ENCODE peak calls at places on chromosomes 11 and 22, in five cellular contexts. One of them, this sample, is unnamed.

GRCh38 chr22:40410272-40410671 is 39.9 kb downstream of the SGSM3 start:
- DNase-seq in H9: no peak
- DNase-seq in choroid plexus epithelial cell: no peak
- DNase-seq in mesothelial cell of epicardium: no peak
- DNase-seq in AG04450: no peak
- DNase-seq in this sample: no peak

GRCh38 chr22:26623984-26624383 is 2.2 kb downstream of the CRYBA4 start:
- DNase-seq in H9: no peak
- DNase-seq in choroid plexus epithelial cell: no peak
- DNase-seq in mesothelial cell of epicardium: no peak
- DNase-seq in AG04450: no peak
- DNase-seq in this sample: no peak

GRCh38 chr11:130165601-130166456 is 6.2 kb downstream of the ST14 start:
- DNase-seq in H9: no peak
- DNase-seq in choroid plexus epithelial cell: no peak
- DNase-seq in mesothelial cell of epicardium: no peak
- DNase-seq in AG04450: no peak
- DNase-seq in this sample: no peak

GRCh38 chr11:95418916-95419315 is 187.9 kb upstream of the SESN3 start:
- DNase-seq in H9: no peak
- DNase-seq in choroid plexus epithelial cell: no peak
- DNase-seq in mesothelial cell of epicardium: no peak
- DNase-seq in AG04450: no peak
- DNase-seq in this sample: no peak

GRCh38 chr11:57288771-57289579 is 35.8 kb downstream of the TNKS1BP1 start:
- DNase-seq in H9: no peak
- DNase-seq in choroid plexus epithelial cell: peak; percentile 70
- DNase-seq in mesothelial cell of epicardium: no peak
- DNase-seq in AG04450: peak; percentile 72
- DNase-seq in this sample: no peak

GRCh38 chr11:63839508-63840355 is 822 bp downstream of the MARK2 start:
- DNase-seq in H9: no peak
- DNase-seq in choroid plexus epithelial cell: peak; percentile 17
- DNase-seq in mesothelial cell of epicardium: no peak
- DNase-seq in AG04450: no peak
- DNase-seq in this sample: peak; percentile 44

GRCh38 chr11:64890084-64890944 is 11.9 kb upstream of the EHD1 start:
- DNase-seq in H9: no peak
- DNase-seq in choroid plexus epithelial cell: no peak
- DNase-seq in mesothelial cell of epicardium: no peak
- DNase-seq in AG04450: no peak
- DNase-seq in this sample: no peak

GRCh38 chr22:26713823-26714449 is 56.5 kb downstream of the MIAT start:
- DNase-seq in H9: no peak
- DNase-seq in choroid plexus epithelial cell: peak; percentile 81
- DNase-seq in mesothelial cell of epicardium: no peak
- DNase-seq in AG04450: no peak
- DNase-seq in this sample: no peak

GRCh38 chr11:35267504-35267903 is 128.5 kb downstream of the CD44 start:
- DNase-seq in H9: no peak
- DNase-seq in choroid plexus epithelial cell: peak; percentile 83
- DNase-seq in mesothelial cell of epicardium: no peak
- DNase-seq in AG04450: peak; percentile 67
- DNase-seq in this sample: no peak

GRCh38 chr11:61277973-61278565 is 17.0 kb downstream of the VWCE start:
- DNase-seq in H9: no peak
- DNase-seq in choroid plexus epithelial cell: no peak
- DNase-seq in mesothelial cell of epicardium: no peak
- DNase-seq in AG04450: no peak
- DNase-seq in this sample: no peak

GRCh38 chr11:134476435-134477021 is 64.5 kb upstream of the B3GAT1 start:
- DNase-seq in H9: peak; percentile 72
- DNase-seq in choroid plexus epithelial cell: no peak
- DNase-seq in mesothelial cell of epicardium: peak; percentile 46
- DNase-seq in AG04450: no peak
- DNase-seq in this sample: peak; percentile 52

GRCh38 chr11:58058276-58059010 is 27.7 kb downstream of the OR6Q1 start:
- DNase-seq in H9: no peak
- DNase-seq in choroid plexus epithelial cell: no peak
- DNase-seq in mesothelial cell of epicardium: no peak
- DNase-seq in AG04450: no peak
- DNase-seq in this sample: no peak

GRCh38 chr11:109865558-109866186 is 227.5 kb upstream of the ZC3H12C start:
- DNase-seq in H9: peak; percentile 30
- DNase-seq in choroid plexus epithelial cell: no peak
- DNase-seq in mesothelial cell of epicardium: no peak
- DNase-seq in AG04450: no peak
- DNase-seq in this sample: no peak

GRCh38 chr11:71342951-71343827 is 90.8 kb upstream of the SHANK2 start:
- DNase-seq in H9: peak; percentile 86
- DNase-seq in choroid plexus epithelial cell: peak; percentile 23
- DNase-seq in mesothelial cell of epicardium: no peak
- DNase-seq in AG04450: no peak
- DNase-seq in this sample: peak; percentile 48
- TF ChIP-seq CTCF in H9: peak; percentile 80
- TF ChIP-seq CTCF in choroid plexus epithelial cell: peak; percentile 66
- TF ChIP-seq CTCF in mesothelial cell of epicardium: peak; percentile 38
- TF ChIP-seq CTCF in AG04450: peak; percentile 55
- TF ChIP-seq CTCF in this sample: peak; percentile 66

DNA sequence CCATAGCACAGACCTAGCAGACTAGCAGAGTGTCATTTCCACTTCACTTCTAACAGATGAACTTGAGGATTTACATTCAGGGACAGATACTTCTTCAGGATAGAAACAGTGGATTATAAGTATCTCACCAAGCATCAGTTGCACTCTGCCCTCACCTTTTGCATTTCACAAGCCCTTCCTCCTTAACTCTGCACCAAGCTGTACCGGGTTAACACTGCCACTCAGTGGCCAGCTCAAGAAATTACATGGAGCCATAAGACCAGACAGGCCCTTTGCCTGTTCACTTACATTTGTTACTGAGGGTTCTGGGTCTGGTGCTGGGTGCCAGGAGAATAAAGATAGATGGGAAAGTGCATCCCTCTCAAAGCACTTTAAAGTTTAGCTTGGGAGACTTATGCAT is 309.8 kb downstream of the SHANK2 start:
- DNase-seq in H9: no peak
- DNase-seq in choroid plexus epithelial cell: peak; percentile 7
- DNase-seq in mesothelial cell of epicardium: no peak
- DNase-seq in AG04450: no peak
- DNase-seq in this sample: no peak
- TF ChIP-seq CTCF in H9: peak; percentile 72
- TF ChIP-seq CTCF in choroid plexus epithelial cell: peak; percentile 47
- TF ChIP-seq CTCF in mesothelial cell of epicardium: no peak
- TF ChIP-seq CTCF in AG04450: no peak
- TF ChIP-seq CTCF in this sample: no peak

GRCh38 chr11:5369793-5370192 is 13.8 kb upstream of the OR51M1 start:
- DNase-seq in H9: no peak
- DNase-seq in choroid plexus epithelial cell: peak; percentile 88
- DNase-seq in mesothelial cell of epicardium: no peak
- DNase-seq in AG04450: peak; percentile 75
- DNase-seq in this sample: no peak
- TF ChIP-seq CTCF in H9: peak; percentile 48
- TF ChIP-seq CTCF in choroid plexus epithelial cell: peak; percentile 83
- TF ChIP-seq CTCF in mesothelial cell of epicardium: no peak
- TF ChIP-seq CTCF in AG04450: peak; percentile 84
- TF ChIP-seq CTCF in this sample: no peak

GRCh38 chr22:38699784-38700183 is 959 bp downstream of the JOSD1 start:
- DNase-seq in H9: no peak
- DNase-seq in choroid plexus epithelial cell: peak; percentile 64
- DNase-seq in mesothelial cell of epicardium: no peak
- DNase-seq in AG04450: no peak
- DNase-seq in this sample: no peak

GRCh38 chr22:38699143-38699542 is 1.6 kb downstream of the JOSD1 start:
- DNase-seq in H9: no peak
- DNase-seq in choroid plexus epithelial cell: peak; percentile 16
- DNase-seq in mesothelial cell of epicardium: no peak
- DNase-seq in AG04450: no peak
- DNase-seq in this sample: no peak

GRCh38 chr22:38698407-38699094 is 2.2 kb downstream of the JOSD1 start:
- DNase-seq in H9: no peak
- DNase-seq in choroid plexus epithelial cell: no peak
- DNase-seq in mesothelial cell of epicardium: no peak
- DNase-seq in AG04450: no peak
- DNase-seq in this sample: no peak

GRCh38 chr22:38700271-38700788 is 413 bp downstream of the JOSD1 start:
- DNase-seq in H9: no peak
- DNase-seq in choroid plexus epithelial cell: no peak
- DNase-seq in mesothelial cell of epicardium: no peak
- DNase-seq in AG04450: no peak
- DNase-seq in this sample: peak; percentile 68

GRCh38 chr22:38700789-38701628 is at the start of gene JOSD1:
- DNase-seq in H9: peak; percentile 93
- DNase-seq in choroid plexus epithelial cell: peak; percentile 95
- DNase-seq in mesothelial cell of epicardium: peak; percentile 94
- DNase-seq in AG04450: peak; percentile 82
- DNase-seq in this sample: peak; percentile 92
- TF ChIP-seq CTCF in H9: no peak
- TF ChIP-seq CTCF in choroid plexus epithelial cell: no peak
- TF ChIP-seq CTCF in mesothelial cell of epicardium: no peak
- TF ChIP-seq CTCF in AG04450: no peak
- TF ChIP-seq CTCF in this sample: peak; percentile 17

GRCh38 chr11:62322524-62322923 is 14.7 kb upstream of the ASRGL1 start:
- DNase-seq in H9: no peak
- DNase-seq in choroid plexus epithelial cell: no peak
- DNase-seq in mesothelial cell of epicardium: no peak
- DNase-seq in AG04450: no peak
- DNase-seq in this sample: no peak

GRCh38 chr11:62324738-62325556 is 12.3 kb upstream of the ASRGL1 start:
- DNase-seq in H9: peak; percentile 89
- DNase-seq in choroid plexus epithelial cell: peak; percentile 64
- DNase-seq in mesothelial cell of epicardium: no peak
- DNase-seq in AG04450: no peak
- DNase-seq in this sample: peak; percentile 39
- TF ChIP-seq CTCF in H9: peak; percentile 99
- TF ChIP-seq CTCF in choroid plexus epithelial cell: peak; percentile 83
- TF ChIP-seq CTCF in mesothelial cell of epicardium: no peak
- TF ChIP-seq CTCF in AG04450: peak; percentile 44
- TF ChIP-seq CTCF in this sample: peak; percentile 43

DNA sequence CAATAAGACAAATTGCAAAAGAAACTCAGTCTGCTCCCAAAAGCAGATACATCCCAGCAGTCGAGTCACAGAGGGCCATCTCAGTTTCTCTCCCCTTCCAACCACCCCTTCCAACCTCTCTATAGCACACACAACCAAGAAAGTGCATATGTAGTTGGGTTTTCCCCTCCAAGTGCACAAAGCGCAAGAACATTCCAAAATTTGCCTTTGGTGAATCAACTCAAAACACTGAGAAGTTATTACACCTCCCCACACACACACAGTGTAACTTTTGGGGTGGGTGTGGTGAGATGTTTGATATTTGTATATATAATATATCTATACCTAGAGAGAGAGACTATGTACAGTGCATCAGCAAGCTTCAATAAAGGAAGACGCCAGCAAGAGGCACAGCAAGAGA is 10.2 kb upstream of the SCN4B start:
- DNase-seq in H9: no peak
- DNase-seq in choroid plexus epithelial cell: no peak
- DNase-seq in mesothelial cell of epicardium: no peak
- DNase-seq in AG04450: no peak
- DNase-seq in this sample: no peak
- TF ChIP-seq CTCF in H9: no peak
- TF ChIP-seq CTCF in choroid plexus epithelial cell: no peak
- TF ChIP-seq CTCF in mesothelial cell of epicardium: no peak
- TF ChIP-seq CTCF in AG04450: no peak
- TF ChIP-seq CTCF in this sample: no peak

DNA sequence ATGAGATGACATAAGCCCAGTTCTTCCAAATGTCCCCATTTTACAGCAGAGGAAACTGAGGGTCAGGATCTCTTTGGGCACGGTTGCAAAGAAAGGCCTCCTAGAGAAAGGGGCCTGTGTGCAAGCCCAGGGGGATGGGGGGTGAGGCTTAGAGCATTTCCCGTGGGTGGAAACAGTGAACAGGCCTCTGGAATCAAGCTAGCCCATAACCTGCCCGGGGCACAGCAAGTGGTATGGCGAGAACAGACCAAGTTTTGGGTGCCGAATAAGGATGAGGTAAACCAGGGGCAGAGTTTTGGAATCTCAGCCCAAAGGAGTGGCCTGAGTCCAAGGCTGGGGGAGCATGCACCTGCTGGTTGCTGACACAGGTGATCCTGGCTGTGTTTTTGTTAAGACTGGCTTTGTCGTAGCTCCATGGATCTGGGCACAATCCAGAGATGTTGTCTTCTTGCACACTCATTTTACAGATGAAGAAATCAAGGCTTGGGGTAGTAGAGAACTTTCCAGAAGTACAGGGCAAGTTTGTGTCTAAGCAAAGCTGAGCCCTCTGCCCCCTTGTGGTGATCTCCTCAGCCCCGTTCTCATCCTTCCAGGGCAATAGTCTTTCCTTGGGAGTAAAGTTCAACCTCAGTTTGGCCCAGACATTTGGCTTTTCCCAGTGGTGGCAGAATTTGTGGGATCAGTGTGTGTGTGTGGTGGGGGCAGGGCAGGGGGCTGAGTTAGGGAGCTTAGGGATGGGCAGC is 53.5 kb upstream of the MYEOV start:
- DNase-seq in H9: peak; percentile 35
- DNase-seq in choroid plexus epithelial cell: peak; percentile 44
- DNase-seq in mesothelial cell of epicardium: no peak
- DNase-seq in AG04450: no peak
- DNase-seq in this sample: peak; percentile 35
- TF ChIP-seq CTCF in H9: peak; percentile 67
- TF ChIP-seq CTCF in choroid plexus epithelial cell: peak; percentile 68
- TF ChIP-seq CTCF in mesothelial cell of epicardium: peak; percentile 16
- TF ChIP-seq CTCF in AG04450: peak; percentile 52
- TF ChIP-seq CTCF in this sample: peak; percentile 28

GRCh38 chr11:1531961-1532586 is 40.0 kb downstream of the DUSP8 start:
- DNase-seq in H9: no peak
- DNase-seq in choroid plexus epithelial cell: no peak
- DNase-seq in mesothelial cell of epicardium: no peak
- DNase-seq in AG04450: no peak
- DNase-seq in this sample: no peak
- TF ChIP-seq CTCF in H9: no peak
- TF ChIP-seq CTCF in choroid plexus epithelial cell: no peak
- TF ChIP-seq CTCF in mesothelial cell of epicardium: no peak
- TF ChIP-seq CTCF in AG04450: no peak
- TF ChIP-seq CTCF in this sample: no peak

DNA sequence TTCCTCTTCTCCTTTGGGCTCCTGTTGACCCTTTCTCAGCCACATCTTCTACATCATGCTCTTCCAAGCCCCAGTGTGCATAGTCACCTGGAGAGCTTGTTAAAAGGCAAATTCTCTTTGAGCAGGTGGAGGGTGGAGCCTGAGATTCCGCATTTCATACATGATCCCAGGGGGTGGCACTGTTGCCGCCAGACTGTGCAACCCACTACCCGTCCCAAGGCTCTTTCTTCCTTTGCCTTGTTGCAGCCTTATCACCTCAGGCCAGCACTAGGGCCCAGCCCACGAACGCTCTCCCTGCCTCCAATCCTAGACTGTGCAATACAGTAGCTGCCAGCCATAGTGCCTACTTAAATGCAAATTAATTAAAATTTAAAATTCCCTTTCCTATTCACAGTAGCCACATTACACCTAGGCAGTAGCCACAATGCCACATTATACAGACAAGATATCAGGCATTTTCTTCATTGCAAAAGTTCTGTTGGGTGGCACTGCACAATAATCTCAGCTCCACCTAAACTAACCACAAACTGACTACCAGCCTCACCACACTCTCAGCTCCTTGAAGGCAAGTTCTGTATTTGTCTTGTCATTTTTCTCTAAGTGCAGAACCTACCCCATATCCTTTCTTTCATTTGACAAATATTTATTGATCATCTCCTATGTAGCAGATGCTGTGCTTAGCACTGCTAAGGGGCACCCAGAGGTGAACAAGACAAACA is 4.6 kb upstream of the KCNJ5 start:
- DNase-seq in H9: no peak
- DNase-seq in choroid plexus epithelial cell: peak; percentile 22
- DNase-seq in mesothelial cell of epicardium: no peak
- DNase-seq in AG04450: no peak
- DNase-seq in this sample: peak; percentile 26
- TF ChIP-seq CTCF in H9: peak; percentile 34
- TF ChIP-seq CTCF in choroid plexus epithelial cell: peak; percentile 40
- TF ChIP-seq CTCF in mesothelial cell of epicardium: no peak
- TF ChIP-seq CTCF in AG04450: peak; percentile 13
- TF ChIP-seq CTCF in this sample: no peak